ENCODE peak calls at places on chromosomes 16 and 17, in four cellular contexts. S is K562, U is HCT116, Y is H1. I is an unnamed sample.
A peak's percentile ranks its signal among the peaks of the same experiment; 100 is the strongest.

GRCh38 chr17:39867084-39867890 is 715 bp upstream of the ZPBP2 start:
- DNase-seq in S (no peak), Y (no peak), U (no peak), I (no peak)

GRCh38 chr17:45628019-45628418 is 137.5 kb upstream of the PLEKHM1 start:
- DNase-seq in U (no peak), S (no peak), Y (no peak), I (no peak)

GRCh38 chr17:68460715-68461114 is 3.4 kb upstream of the WIPI1 start:
- DNase-seq in U (no peak), S (no peak), Y (no peak), I (no peak)

GRCh38 chr17:56834380-56835258 is 668 bp downstream of the DGKE start:
- DNase-seq in Y (peak; percentile 82), S (peak; percentile 80), U (no peak), I (peak; percentile 59)

GRCh38 chr17:36188891-36189306 is 7.7 kb downstream of the CCL3L1 start:
- DNase-seq in Y (no peak), U (no peak), S (no peak), I (no peak)

GRCh38 chr17:13405807-13406206 is 195.9 kb downstream of the HS3ST3A1 start:
- DNase-seq in Y (no peak), U (no peak), S (no peak), I (peak; percentile 33)

GRCh38 chr16:85176541-85177447 is 64.5 kb upstream of the CIBAR2 start:
- DNase-seq in U (no peak), S (peak; percentile 54), Y (no peak), I (no peak)

GRCh38 chr17:61475726-61476125 is 23.5 kb downstream of the TBX4 start:
- DNase-seq in S (no peak), Y (no peak), U (no peak), I (no peak)

GRCh38 chr17:56540791-56541190 is 52.7 kb upstream of the NOG start:
- DNase-seq in Y (no peak), S (no peak), U (no peak), I (no peak)

GRCh38 chr16:15907863-15908478 is 19.6 kb upstream of the CEP20 start:
- DNase-seq in Y (peak; percentile 68), U (peak; percentile 91), S (peak; percentile 85), I (peak; percentile 89)

GRCh38 chr17:33637534-33637933 is 344.4 kb upstream of the ASIC2 start:
- DNase-seq in Y (no peak), S (no peak), U (no peak), I (no peak)

GRCh38 chr16:88750854-88751253 is 34.2 kb downstream of the PIEZO1 start:
- DNase-seq in Y (no peak), S (no peak), U (no peak), I (no peak)

GRCh38 chr17:76432712-76433336 is 20.1 kb downstream of the UBE2O start:
- DNase-seq in Y (no peak), S (no peak), U (peak; percentile 28), I (peak; percentile 41)

GRCh38 chr16:660459-661183 is 7.3 kb upstream of the RHOT2 start:
- DNase-seq in S (peak; percentile 95), U (peak; percentile 53), Y (peak; percentile 86), I (no peak)

GRCh38 chr16:57029161-57030160 is 40.1 kb downstream of the NLRC5 start:
- DNase-seq in U (no peak), Y (no peak), S (no peak), I (no peak)

GRCh38 chr16:11955713-11956123 is 9.3 kb upstream of the TNFRSF17 start:
- DNase-seq in U (no peak), Y (no peak), S (peak; percentile 30), I (no peak)

GRCh38 chr16:66846266-66846665 is 2.1 kb downstream of the CA7 start:
- DNase-seq in Y (no peak), U (no peak), S (no peak), I (no peak)

GRCh38 chr17:44606658-44607057 is 49.4 kb downstream of the FZD2 start:
- DNase-seq in S (no peak), U (no peak), Y (no peak), I (no peak)

GRCh38 chr17:4147751-4148310 is 4.8 kb downstream of the CYB5D2 start:
- DNase-seq in U (no peak), Y (no peak), S (no peak), I (no peak)

GRCh38 chr16:14155572-14156213 is 84.6 kb downstream of the MRTFB start:
- DNase-seq in S (no peak), Y (no peak), U (no peak), I (no peak)

GRCh38 chr17:16215965-16216316 is 607 bp upstream of the NCOR1 start:
- DNase-seq in Y (no peak), S (peak; percentile 69), U (peak; percentile 24), I (peak; percentile 57)

GRCh38 chr17:76710863-76711611 is at the start of gene MXRA7:
- DNase-seq in S (peak; percentile 73), U (no peak), Y (peak; percentile 85), I (no peak)

GRCh38 chr17:63635313-63635712 is 13.1 kb downstream of the MAP3K3 start:
- DNase-seq in S (no peak), Y (no peak), U (no peak), I (no peak)

GRCh38 chr17:38569701-38570512 is 35.8 kb downstream of the SRCIN1 start:
- DNase-seq in Y (no peak), U (no peak), S (no peak), I (no peak)

GRCh38 chr16:23014592-23014991 is 134.7 kb downstream of the USP31 start:
- DNase-seq in U (no peak), Y (no peak), S (peak; percentile 10), I (no peak)

GRCh38 chr17:20930065-20930760 is 112.6 kb downstream of the USP22 start:
- DNase-seq in Y (no peak), S (no peak), U (no peak), I (no peak)

GRCh38 chr17:44235583-44235936 is 16.1 kb upstream of the UBTF start:
- DNase-seq in S (no peak), Y (no peak), U (peak; percentile 73), I (no peak)

GRCh38 chr17:56678249-56679144 is 85.0 kb downstream of the NOG start:
- DNase-seq in U (no peak), S (no peak), Y (peak; percentile 56), I (no peak)

DNA sequence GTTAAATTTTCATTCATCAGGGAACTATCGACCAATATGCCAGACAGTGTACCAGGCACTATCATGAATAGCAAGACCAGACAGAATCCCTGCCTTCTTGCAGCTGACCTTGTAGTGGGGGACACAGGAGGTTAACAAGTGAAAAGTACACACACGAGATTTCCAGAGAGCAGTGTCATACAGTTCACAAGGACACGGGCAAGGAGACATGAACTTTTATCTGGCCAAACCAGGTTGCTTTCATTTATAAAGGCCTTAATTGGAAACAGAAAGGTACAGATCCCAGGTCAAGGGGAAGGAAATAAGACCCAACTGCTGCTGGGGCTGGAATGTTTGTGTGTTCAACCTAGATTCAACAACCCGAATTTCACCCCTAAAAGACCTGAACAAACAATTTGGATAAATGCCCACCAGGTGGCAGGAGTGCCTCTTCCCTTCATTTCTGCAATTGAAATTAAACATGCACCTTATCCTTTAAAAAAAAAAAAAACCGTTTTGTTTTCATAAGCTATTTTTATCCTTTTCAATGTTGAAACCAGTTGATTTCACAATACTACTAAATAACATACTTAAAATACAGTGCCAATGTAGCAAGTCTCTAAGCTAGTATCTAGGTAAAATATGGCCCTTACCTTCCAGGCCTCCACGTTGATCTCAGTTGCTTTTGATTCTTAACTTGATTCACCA is 65.9 kb downstream of the EMP2 start:
- DNase-seq in U (peak; percentile 33), Y (peak; percentile 71), S (peak; percentile 63), I (peak; percentile 73)
- TF ChIP-seq FOSL1 in U (no peak), Y (no peak), S (no peak), I (no peak)

DNA sequence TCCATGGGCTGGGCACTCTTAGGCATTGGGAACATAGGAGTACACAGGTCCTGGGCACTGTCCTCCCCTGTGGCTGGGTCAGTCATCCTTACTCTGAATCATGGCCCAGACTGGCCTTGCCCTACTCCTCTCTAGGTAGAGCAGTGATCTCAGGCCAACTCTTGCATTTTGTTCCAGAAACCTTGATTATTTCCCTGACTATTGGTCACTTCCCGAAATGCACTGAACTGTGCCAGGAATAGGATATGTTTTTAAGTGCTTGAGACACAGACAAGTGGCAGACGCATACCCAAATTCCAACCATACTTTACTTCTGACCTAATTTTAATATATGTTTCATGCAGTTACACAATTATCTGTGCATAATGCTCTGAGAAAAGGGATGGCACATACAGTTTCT is 10.3 kb downstream of the KRABD2 start:
- DNase-seq in S (no peak), U (no peak), Y (no peak), I (no peak)
- TF ChIP-seq FOSL1 in S (no peak), U (no peak), Y (no peak), I (no peak)

GRCh38 chr17:66955821-66956220 is 8.7 kb upstream of the CACNG4 start:
- DNase-seq in Y (no peak), S (no peak), U (no peak), I (no peak)
- TF ChIP-seq FOSL1 in Y (no peak), S (no peak), U (no peak), I (no peak)

GRCh38 chr17:48468299-48468698 is 38.3 kb upstream of the SKAP1 start:
- DNase-seq in U (no peak), Y (no peak), S (no peak), I (no peak)

GRCh38 chr17:48471807-48472484 is 41.9 kb upstream of the SKAP1 start:
- DNase-seq in U (no peak), Y (no peak), S (no peak), I (no peak)

GRCh38 chr17:48472485-48473281 is 42.7 kb upstream of the SKAP1 start:
- DNase-seq in U (peak; percentile 60), Y (no peak), S (no peak), I (no peak)

GRCh38 chr17:48469227-48469626 is 39.2 kb upstream of the SKAP1 start:
- DNase-seq in Y (no peak), S (no peak), U (no peak), I (no peak)

DNA sequence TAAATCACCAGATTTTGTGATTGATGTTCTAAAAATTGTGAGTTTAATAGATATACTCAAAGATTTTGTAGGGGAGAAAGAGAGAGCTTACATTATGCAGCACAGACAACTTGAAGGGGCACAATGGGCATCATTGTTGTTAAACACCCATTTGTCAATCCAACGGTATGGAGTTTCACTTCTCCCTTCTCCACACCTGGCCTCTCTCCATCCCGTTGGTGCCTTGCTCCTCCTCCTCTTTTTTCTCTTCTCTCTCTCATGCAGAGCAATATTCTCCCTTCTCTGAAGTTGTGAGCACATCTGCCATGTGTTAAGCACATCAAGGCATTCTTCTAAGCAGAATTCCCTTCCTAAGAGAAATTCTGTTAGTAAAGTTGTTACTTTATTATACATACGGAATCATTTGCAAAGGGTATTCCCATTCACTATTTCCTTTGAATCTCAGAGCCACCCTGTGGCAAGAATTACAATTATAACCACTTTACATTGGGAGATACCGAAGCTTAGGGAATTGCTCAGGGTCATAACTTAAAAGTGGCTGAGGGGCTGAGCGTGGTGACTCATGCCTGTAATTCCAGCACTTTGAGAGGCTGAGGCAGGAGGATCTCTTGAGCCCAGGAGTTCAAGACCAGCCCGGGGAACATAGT is 40.5 kb upstream of the SKAP1 start:
- DNase-seq in U (peak; percentile 64), S (no peak), Y (no peak), I (no peak)
- TF ChIP-seq FOSL1 in U (peak; percentile 53), S (peak; percentile 47), Y (no peak), I (no peak)

I was measured in HepG2.